ENCODE peak calls at places on chromosomes 11 and 22, in six cellular contexts. F is Karpas-422, B is NT2/D1, J is astrocyte, O is DND-41, T is neuronal stem cell. I is an unnamed sample. For H3K36me3, the result is how much of the 10 kb centered on the place peaks cover.

GRCh38 chr22:42820075-42820763 is 36.9 kb downstream of the ARFGAP3 start:
- DNase-seq in T (no peak), J (peak), O (no peak), B (no peak), F (peak), I (no peak)

GRCh38 chr22:25551396-25551795 is 13.1 kb upstream of the GRK3 start:
- DNase-seq in F (no peak), T (no peak), J (peak), O (no peak), B (no peak), I (no peak)

GRCh38 chr11:125904678-125905077 is 370 bp downstream of the DDX25 start:
- DNase-seq in T (no peak), F (no peak), O (no peak), J (no peak), B (no peak), I (no peak)

GRCh38 chr11:76339217-76339616 is 41.7 kb downstream of the THAP12 start:
- DNase-seq in O (no peak), J (no peak), F (no peak), T (no peak), B (no peak), I (peak)

GRCh38 chr22:21022955-21023614 is 8.1 kb downstream of the P2RX6 start:
- DNase-seq in B (no peak), F (peak), T (no peak), J (no peak), O (no peak), I (no peak)

GRCh38 chr11:15698855-15699254 is 584.1 kb downstream of the INSC start:
- DNase-seq in T (no peak), F (no peak), J (no peak), B (no peak), O (no peak), I (no peak)

GRCh38 chr22:44402196-44403111 is 89.7 kb upstream of the SHISAL1 start:
- DNase-seq in B (no peak), J (no peak), T (no peak), O (no peak), F (no peak), I (peak)

GRCh38 chr11:116909245-116909644 is 71.8 kb upstream of the APOA1 start:
- DNase-seq in O (no peak), F (no peak), B (no peak), J (no peak), T (no peak), I (no peak)

GRCh38 chr11:14041040-14041439 is 78.5 kb downstream of the SPON1 start:
- DNase-seq in B (no peak), T (no peak), J (no peak), F (peak), O (no peak), I (no peak)

GRCh38 chr11:30392221-30392784 is 69.4 kb downstream of the ARL14EP start:
- DNase-seq in T (no peak), J (no peak), F (no peak), B (no peak), O (no peak), I (no peak)

GRCh38 chr22:18057568-18058209 is 20.1 kb upstream of the PEX26 start:
- DNase-seq in J (peak), F (peak), O (no peak), B (no peak), T (no peak), I (no peak)

GRCh38 chr11:12235080-12235479 is 124.7 kb downstream of the MICAL2 start:
- DNase-seq in O (no peak), F (no peak), J (no peak), T (no peak), B (no peak), I (no peak)

GRCh38 chr11:120137611-120138521 is at the start of gene TRIM29:
- DNase-seq in J (no peak), O (no peak), B (no peak), T (no peak), F (no peak), I (peak)

GRCh38 chr22:44331881-44332714 is 19.3 kb upstream of the SHISAL1 start:
- DNase-seq in T (no peak), F (no peak), J (no peak), O (no peak), B (no peak), I (no peak)

GRCh38 chr22:36411589-36412258 is 24.0 kb upstream of the MYH9 start:
- DNase-seq in J (no peak), B (no peak), F (no peak), T (no peak), O (peak), I (no peak)

GRCh38 chr22:46352276-46352675 is 16.8 kb downstream of the TRMU start:
- DNase-seq in B (no peak), T (no peak), F (no peak), O (no peak), J (no peak), I (peak)
- H3K36me3 ChIP-seq in B (half or more), T (half or more), F (under half), O (half or more), J (under half), I (under half)

GRCh38 chr11:10164621-10165020 is 129.4 kb downstream of the SBF2 start:
- DNase-seq in O (no peak), J (no peak), F (peak), B (no peak), T (no peak), I (no peak)
- H3K9ac ChIP-seq in O (no peak), J (no peak), F (no peak), B (no peak), T (no peak), I (no peak)

GRCh38 chr11:111843659-111844058 is 27.7 kb downstream of the ALG9 start:
- DNase-seq in F (no peak), T (no peak), O (no peak), B (no peak), J (no peak), I (no peak)

GRCh38 chr11:111845256-111846028 is 25.9 kb downstream of the ALG9 start:
- DNase-seq in B (no peak), T (no peak), J (no peak), O (no peak), F (no peak), I (no peak)

GRCh38 chr11:111846640-111847039 is 24.7 kb downstream of the ALG9 start:
- DNase-seq in T (no peak), B (no peak), J (peak), O (no peak), F (no peak), I (no peak)

GRCh38 chr11:111849631-111850030 is 21.8 kb downstream of the ALG9 start:
- DNase-seq in T (no peak), B (no peak), J (no peak), F (no peak), O (no peak), I (no peak)

DNA sequence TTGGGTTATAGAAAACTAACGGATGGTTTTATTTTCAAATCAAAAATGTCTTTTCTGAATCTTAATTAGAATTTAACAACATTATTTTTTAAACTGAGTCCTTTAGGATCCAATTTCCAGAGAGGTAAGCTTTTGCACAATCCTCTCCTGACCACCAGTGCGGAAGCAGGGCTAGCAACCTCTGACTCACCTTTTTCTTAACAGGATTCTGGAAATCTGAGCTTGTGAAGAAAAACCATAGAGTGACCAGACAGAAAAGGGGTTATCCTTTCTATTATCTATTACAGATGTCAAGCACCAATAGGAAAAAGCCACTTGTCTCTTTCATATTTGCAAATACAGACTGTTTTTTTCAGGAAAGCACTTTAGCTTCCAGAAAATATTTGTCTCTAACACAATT is 25.3 kb downstream of the ALG9 start:
- DNase-seq in F (no peak), B (no peak), T (no peak), O (no peak), J (peak), I (no peak)
- H3K36me3 ChIP-seq in F (under half), B (under half), T (under half), O (under half), J (under half), I (under half)

DNA sequence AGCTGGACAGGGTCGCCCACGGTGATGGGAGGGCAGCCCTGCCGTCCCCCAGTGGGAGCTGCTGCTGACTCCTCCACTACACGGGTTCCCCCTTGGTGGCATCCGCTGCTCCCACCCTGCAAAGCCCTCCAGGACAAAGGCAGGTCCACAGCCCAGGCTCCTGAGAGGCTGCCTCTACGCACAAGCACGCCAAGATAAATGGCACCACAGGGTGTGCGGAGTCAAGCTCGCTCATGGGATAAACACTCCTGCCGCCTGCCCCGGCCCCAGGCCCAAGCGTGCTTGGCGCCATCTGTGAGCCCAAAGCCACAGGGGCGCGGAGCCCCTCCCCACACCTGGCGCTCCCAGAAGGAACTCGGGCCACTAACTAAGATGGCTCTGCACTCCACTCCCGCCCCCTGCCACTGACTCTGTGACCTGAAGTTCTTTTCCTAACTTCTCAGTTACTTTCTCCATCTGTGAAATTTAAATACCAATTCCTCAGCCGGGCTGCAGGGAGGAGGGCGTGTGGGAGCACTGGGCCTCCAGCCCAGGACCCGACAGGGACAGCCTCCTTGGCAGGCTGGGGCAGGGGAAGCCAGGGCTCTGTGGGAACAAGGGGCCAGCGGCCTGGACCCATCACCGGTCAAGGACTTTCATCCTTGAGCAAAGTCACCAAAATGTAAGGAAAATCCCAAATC is 14.9 kb downstream of the EHD1 start:
- DNase-seq in F (no peak), O (no peak), B (no peak), J (no peak), T (no peak), I (peak)
- H3K9ac ChIP-seq in F (peak), O (no peak), B (peak), J (peak), T (no peak), I (peak)

DNA sequence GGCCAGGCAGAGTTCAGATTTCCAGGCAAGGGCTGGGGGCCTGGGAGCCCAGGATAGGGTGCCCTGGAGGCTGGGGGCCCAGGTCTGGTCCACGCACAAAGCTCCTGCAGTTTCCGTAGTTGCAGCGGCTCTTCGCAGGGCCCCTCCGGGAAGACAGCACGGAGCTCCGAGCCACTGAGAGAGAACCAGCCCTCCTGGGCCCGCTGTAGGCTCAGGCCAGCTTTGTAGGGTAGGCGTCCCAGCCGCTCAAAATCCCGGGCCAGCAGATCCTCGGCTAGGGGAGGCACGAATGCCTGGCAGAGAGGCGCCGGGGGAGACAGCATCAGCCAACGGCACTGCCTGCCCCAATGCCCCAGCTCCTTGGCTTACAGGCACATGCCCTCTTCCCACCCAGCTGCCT is 23.6 kb upstream of the PDE2A start:
- DNase-seq in J (no peak), T (no peak), B (no peak), F (no peak), O (no peak), I (peak)
- H3K36me3 ChIP-seq in J (under half), T (under half), B (half or more), F (under half), O (half or more), I (half or more)